ENCODE peak calls at places on chromosome 5, in eight cellular contexts. R is A172; S is bronchial epithelial cell; V is suprapubic skin; N is activated CD4-positive, alpha-beta T cell treated with anti-CD3 and anti-CD28 coated beads, Interleukin-2, amount 50 U/mL, for 1 hour; O is NCI-H1092 treated with DMSO at 0.1 percent for 48 hours; J is activated CD4-positive, CD25-positive, alpha-beta regulatory T cell; K is body of pancreas. M is an unnamed sample.

GRCh38 chr5:147788023-147788422 is 5.5 kb upstream of the JAKMIP2 start:
- DNase-seq in V (no peak), K (no peak), S (no peak), N (no peak), J (no peak), O (no peak), R (no peak), M (no peak)

GRCh38 chr5:108711898-108712297 is 35.8 kb upstream of the FER start:
- DNase-seq in R (no peak), K (no peak), N (no peak), O (no peak), J (no peak), V (no peak), S (no peak), M (no peak)

GRCh38 chr5:97658116-97658900 is 475.3 kb upstream of the RIOK2 start:
- DNase-seq in K (no peak), J (no peak), S (peak), R (peak), N (no peak), O (no peak), V (no peak), M (no peak)

GRCh38 chr5:10250804-10251276 is 760 bp downstream of the CCT5 start:
- DNase-seq in N (no peak), S (peak), J (no peak), K (no peak), V (no peak), O (no peak), R (peak), M (no peak)

GRCh38 chr5:77881528-77881927 is 105.4 kb upstream of the TBCA start:
- DNase-seq in V (no peak), R (no peak), J (no peak), O (no peak), N (no peak), S (no peak), K (no peak), M (no peak)

GRCh38 chr5:72383280-72384205 is 63.4 kb downstream of the PTCD2 start:
- DNase-seq in J (no peak), N (no peak), R (peak), O (no peak), V (no peak), S (peak), K (no peak), M (no peak)

GRCh38 chr5:80234311-80234948 is 21.4 kb downstream of the SERINC5 start:
- DNase-seq in S (no peak), V (no peak), K (no peak), R (no peak), O (no peak), J (no peak), N (no peak), M (no peak)

GRCh38 chr5:22850981-22851380 is 2.2 kb downstream of the CDH12 start:
- DNase-seq in S (no peak), K (no peak), N (no peak), R (no peak), O (no peak), V (no peak), J (no peak), M (no peak)

GRCh38 chr5:161399996-161400562 is 146.4 kb downstream of the GABRB2 start:
- DNase-seq in R (no peak), J (no peak), N (no peak), K (peak), S (no peak), O (peak), V (no peak), M (no peak)